ENCODE peak calls at places on chromosomes 16 and 17, in nine cellular contexts. M, B, X, E, U, G, J, R and L are unnamed samples.
A peak's percentile ranks its signal among the peaks of the same experiment; 100 is the strongest.

GRCh38 chr16:2584742-2585650 is 47.2 kb downstream of the PDPK1 start:
- DNase-seq in M (no peak), B (peak; percentile 78), X (peak; percentile 53), E (no peak), U (no peak), G (peak; percentile 50), J (no peak), R (peak; percentile 61), L (no peak)

GRCh38 chr17:61635913-61636432 is 45.0 kb upstream of the NACA2 start:
- DNase-seq in M (no peak), B (no peak), X (no peak), E (peak; percentile 80), U (peak; percentile 16), G (no peak), J (peak; percentile 70), R (peak; percentile 6), L (peak; percentile 9)

GRCh38 chr16:46894011-46894672 is 10.0 kb downstream of the GPT2 start:
- DNase-seq in M (no peak), B (no peak), X (peak; percentile 65), E (no peak), U (no peak), G (no peak), J (no peak), R (no peak), L (no peak)

GRCh38 chr16:50563989-50564388 is 15.8 kb downstream of the NKD1 start:
- DNase-seq in M (no peak), B (no peak), X (no peak), E (no peak), U (no peak), G (no peak), J (no peak), R (no peak), L (no peak)

GRCh38 chr17:36939944-36940312 is 2.7 kb downstream of the LHX1 start:
- DNase-seq in M (no peak), B (no peak), X (no peak), E (no peak), U (no peak), G (peak; percentile 38), J (no peak), R (no peak), L (no peak)

GRCh38 chr16:66093217-66093616 is 273.3 kb upstream of the CDH5 start:
- DNase-seq in M (no peak), B (no peak), X (no peak), E (no peak), U (peak; percentile 82), G (no peak), J (no peak), R (no peak), L (no peak)

GRCh38 chr17:63274156-63274555 is 171.9 kb downstream of the CYB561 start:
- DNase-seq in M (no peak), B (no peak), X (peak; percentile 10), E (no peak), U (peak; percentile 82), G (no peak), J (no peak), R (no peak), L (no peak)

GRCh38 chr16:70738083-70738977 is 52.5 kb upstream of the MTSS2 start:
- DNase-seq in M (no peak), B (peak; percentile 94), X (peak; percentile 72), E (no peak), U (no peak), G (peak; percentile 80), J (peak; percentile 26), R (peak; percentile 26), L (no peak)

GRCh38 chr17:61680921-61681320 is 89.9 kb upstream of the NACA2 start:
- DNase-seq in M (no peak), B (no peak), X (no peak), E (no peak), U (no peak), G (no peak), J (no peak), R (no peak), L (no peak)

GRCh38 chr16:46839986-46840443 is 9.0 kb upstream of the C16orf87 start:
- DNase-seq in M (no peak), B (no peak), X (no peak), E (no peak), U (no peak), G (no peak), J (no peak), R (no peak), L (no peak)

GRCh38 chr17:44222112-44222869 is 2.8 kb upstream of the UBTF start:
- DNase-seq in M (no peak), B (peak; percentile 95), X (peak; percentile 81), E (peak; percentile 90), U (peak; percentile 63), G (peak; percentile 91), J (peak; percentile 64), R (peak; percentile 79), L (peak; percentile 66)

GRCh38 chr16:86680661-86681439 is 102.5 kb downstream of the FOXL1 start:
- DNase-seq in M (no peak), B (peak; percentile 47), X (no peak), E (no peak), U (peak; percentile 73), G (peak; percentile 71), J (no peak), R (no peak), L (no peak)

GRCh38 chr16:53089434-53090270 is 34.9 kb downstream of the CHD9 start:
- DNase-seq in M (no peak), B (peak; percentile 77), X (no peak), E (no peak), U (peak; percentile 41), G (no peak), J (no peak), R (peak; percentile 50), L (no peak)
- H3K4me3 ChIP-seq in M (no peak overlapping the region), B (no peak overlapping the region), X (no peak overlapping the region), E (no peak overlapping the region), U (no peak overlapping the region), G (peak overlapping the region; percentile 44), J (no peak overlapping the region), R (no peak overlapping the region), L (no peak overlapping the region)

GRCh38 chr17:74637912-74638311 is 14.4 kb upstream of the CD300E start:
- DNase-seq in M (no peak), B (no peak), X (no peak), E (no peak), U (no peak), G (no peak), J (no peak), R (no peak), L (no peak)
- TF ChIP-seq CTCF in M (no peak), B (no peak), X (no peak), E (no peak), U (no peak), G (no peak), J (no peak), R (no peak), L (no peak)

GRCh38 chr16:23387666-23388065 is 65.3 kb downstream of the COG7 start:
- DNase-seq in M (no peak), B (no peak), X (no peak), E (no peak), U (no peak), G (no peak), J (no peak), R (no peak), L (no peak)

GRCh38 chr16:23389201-23389600 is 63.8 kb downstream of the COG7 start:
- DNase-seq in M (no peak), B (no peak), X (no peak), E (no peak), U (no peak), G (no peak), J (no peak), R (no peak), L (no peak)

GRCh38 chr16:23385441-23385840 is 67.5 kb downstream of the COG7 start:
- DNase-seq in M (no peak), B (no peak), X (no peak), E (no peak), U (no peak), G (no peak), J (no peak), R (no peak), L (no peak)

GRCh38 chr16:23391381-23392222 is 61.4 kb downstream of the COG7 start:
- DNase-seq in M (no peak), B (peak; percentile 53), X (no peak), E (no peak), U (no peak), G (no peak), J (no peak), R (no peak), L (no peak)

GRCh38 chr16:23388786-23389185 is 64.2 kb downstream of the COG7 start:
- DNase-seq in M (no peak), B (peak; percentile 45), X (no peak), E (no peak), U (no peak), G (no peak), J (no peak), R (no peak), L (no peak)
- H3K36me3 ChIP-seq in M (peaks cover 37% of the 10 kb centered on the region), B (peaks cover 55% of the 10 kb centered on the region), X (no peaks in the 10 kb centered on the region), E (no peaks in the 10 kb centered on the region), U (peaks cover 12% of the 10 kb centered on the region), G (peaks cover 58% of the 10 kb centered on the region), J (no peaks in the 10 kb centered on the region), R (peaks cover 25% of the 10 kb centered on the region), L (peaks cover 17% of the 10 kb centered on the region)

GRCh38 chr16:3890091-3890490 is 9.6 kb upstream of the CREBBP start:
- DNase-seq in M (no peak), B (no peak), X (no peak), E (no peak), U (no peak), G (peak; percentile 11), J (no peak), R (no peak), L (no peak)
- H3K4me3 ChIP-seq in M (no peak overlapping the region), B (no peak overlapping the region), X (no peak overlapping the region), E (no peak overlapping the region), U (no peak overlapping the region), G (no peak overlapping the region), J (no peak overlapping the region), R (no peak overlapping the region), L (no peak overlapping the region)

GRCh38 chr16:77434365-77435239 is at the start of gene ADAMTS18:
- DNase-seq in M (no peak), B (no peak), X (no peak), E (no peak), U (no peak), G (no peak), J (no peak), R (no peak), L (peak; percentile 8)
- TF ChIP-seq CTCF in M (no peak), B (no peak), X (no peak), E (no peak), U (no peak), G (no peak), J (no peak), R (no peak), L (no peak)

GRCh38 chr17:75219815-75220214 is 14.3 kb downstream of the NUP85 start:
- DNase-seq in M (no peak), B (no peak), X (no peak), E (no peak), U (no peak), G (no peak), J (no peak), R (no peak), L (no peak)

GRCh38 chr17:75218121-75218520 is 12.6 kb downstream of the NUP85 start:
- DNase-seq in M (no peak), B (no peak), X (no peak), E (no peak), U (no peak), G (no peak), J (no peak), R (no peak), L (no peak)
- H3K36me3 ChIP-seq in M (peaks cover 82% of the 10 kb centered on the region), B (peaks cover 96% of the 10 kb centered on the region), X (no peaks in the 10 kb centered on the region), E (no peaks in the 10 kb centered on the region), U (peaks cover 41% of the 10 kb centered on the region), G (peaks cover 79% of the 10 kb centered on the region), J (peaks cover 95% of the 10 kb centered on the region), R (peaks cover 39% of the 10 kb centered on the region), L (peaks cover 9% of the 10 kb centered on the region)

GRCh38 chr16:3863587-3863986 is 16.9 kb downstream of the CREBBP start:
- DNase-seq in M (no peak), B (no peak), X (no peak), E (no peak), U (no peak), G (no peak), J (no peak), R (no peak), L (no peak)
- H3K4me3 ChIP-seq in M (no peak overlapping the region), B (no peak overlapping the region), X (no peak overlapping the region), E (no peak overlapping the region), U (no peak overlapping the region), G (no peak overlapping the region), J (no peak overlapping the region), R (no peak overlapping the region), L (no peak overlapping the region)